ENCODE peak calls at places on chromosomes 1 and 21, in eight cellular contexts. X is astrocyte, E is transverse colon, Z is endothelial cell, C is adrenal gland, G is tibial nerve, N is PC-3, H is WTC11. I is an unnamed sample.

GRCh38 chr21:32538147-32538792 is 47.1 kb downstream of the TCP10L start:
- DNase-seq in N (no peak), Z (no peak), X (no peak), C (no peak), E (no peak), H (no peak), G (no peak), I (peak; percentile 53)

GRCh38 chr1:209674957-209675566 is at the start of gene G0S2:
- DNase-seq in Z (peak; percentile 28), C (peak; percentile 94), G (peak; percentile 12), X (peak; percentile 29), H (peak; percentile 63), N (peak; percentile 96), E (peak; percentile 79), I (no peak)

GRCh38 chr1:30819244-30819571 is 61.6 kb upstream of the LAPTM5 start:
- DNase-seq in E (no peak), H (no peak), G (no peak), C (no peak), Z (no peak), X (no peak), N (no peak), I (no peak)

GRCh38 chr1:209688746-209689234 is 13.6 kb downstream of the G0S2 start:
- DNase-seq in N (peak; percentile 84), Z (no peak), H (no peak), E (no peak), G (no peak), C (no peak), X (peak; percentile 51), I (no peak)

GRCh38 chr1:112322018-112322417 is 74.0 kb upstream of the CTTNBP2NL start:
- DNase-seq in N (no peak), Z (no peak), X (no peak), G (no peak), C (peak; percentile 58), H (no peak), E (no peak), I (no peak)

GRCh38 chr1:116766616-116767469 is 12.6 kb downstream of the CD2 start:
- DNase-seq in N (no peak), E (no peak), X (no peak), Z (no peak), H (no peak), C (no peak), G (no peak), I (no peak)

GRCh38 chr1:173175514-173176146 is 31.5 kb downstream of the TNFSF4 start:
- DNase-seq in Z (no peak), E (no peak), X (peak; percentile 39), C (no peak), H (no peak), G (no peak), N (peak; percentile 35), I (no peak)

GRCh38 chr1:156399355-156400125 is 30.5 kb downstream of the RHBG start:
- DNase-seq in H (no peak), X (no peak), G (no peak), E (no peak), C (no peak), N (no peak), Z (no peak), I (no peak)

GRCh38 chr21:26826801-26827200 is 18.4 kb downstream of the ADAMTS1 start:
- DNase-seq in C (no peak), E (no peak), X (no peak), N (no peak), H (no peak), G (no peak), Z (no peak), I (no peak)

GRCh38 chr1:117632269-117633067 is 26.6 kb downstream of the TENT5C start:
- DNase-seq in C (no peak), G (no peak), Z (no peak), E (peak; percentile 61), X (no peak), H (no peak), N (peak; percentile 78), I (no peak)

GRCh38 chr1:6329851-6330250 is 63.7 kb downstream of the ACOT7 start:
- DNase-seq in Z (no peak), X (peak; percentile 54), H (no peak), N (no peak), G (no peak), C (no peak), E (no peak), I (no peak)

DNA sequence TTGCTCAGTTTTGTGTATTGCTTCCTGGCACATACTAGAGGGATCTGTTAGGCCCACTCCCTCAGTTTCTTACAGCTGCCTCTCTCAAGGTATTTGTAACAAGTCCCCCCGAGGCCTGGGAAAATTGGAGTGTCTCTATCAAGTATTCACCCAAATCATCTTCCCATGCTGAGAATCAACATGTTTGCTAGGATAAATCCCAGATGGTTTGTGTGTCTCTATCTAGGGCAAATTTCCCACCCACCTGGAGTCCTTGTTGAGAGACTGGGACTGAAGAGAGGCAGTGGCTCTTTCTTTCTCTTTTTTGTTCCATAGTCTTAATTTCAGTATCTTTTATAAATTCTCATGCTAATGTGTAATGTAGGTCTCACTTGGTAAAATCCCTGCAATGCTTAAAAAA is 58.0 kb downstream of the OLFM3 start:
- DNase-seq in E (no peak), X (no peak), Z (no peak), G (no peak), C (no peak), N (no peak), H (no peak), I (no peak)
- TF ChIP-seq CTCF in E (no peak), X (no peak), Z (no peak), G (no peak), C (no peak), N (no peak), H (no peak), I (no peak)

GRCh38 chr1:203628185-203628996 is 1.8 kb downstream of the ATP2B4 start:
- DNase-seq in G (peak; percentile 31), C (peak; percentile 69), E (peak; percentile 47), Z (peak; percentile 66), N (no peak), H (peak; percentile 81), X (no peak), I (no peak)
- TF ChIP-seq CTCF in G (peak; percentile 17), C (no peak), E (no peak), Z (no peak), N (no peak), H (no peak), X (no peak), I (no peak)

GRCh38 chr1:3069491-3070303 is 694 bp downstream of the PRDM16 start:
- DNase-seq in N (peak; percentile 40), H (peak; percentile 51), E (peak; percentile 22), G (peak; percentile 30), C (no peak), X (peak; percentile 63), Z (peak; percentile 51), I (no peak)

GRCh38 chr1:3070304-3070653 is 1.3 kb downstream of the PRDM16 start:
- DNase-seq in C (no peak), E (no peak), X (no peak), G (no peak), N (no peak), Z (no peak), H (no peak), I (no peak)

GRCh38 chr1:3072178-3072947 is 3.4 kb downstream of the PRDM16 start:
- DNase-seq in X (peak; percentile 9), Z (no peak), C (no peak), N (no peak), E (no peak), H (peak; percentile 46), G (no peak), I (no peak)

GRCh38 chr1:3071507-3072177 is 2.6 kb downstream of the PRDM16 start:
- DNase-seq in H (no peak), G (no peak), Z (no peak), N (no peak), X (no peak), C (no peak), E (no peak), I (no peak)

DNA sequence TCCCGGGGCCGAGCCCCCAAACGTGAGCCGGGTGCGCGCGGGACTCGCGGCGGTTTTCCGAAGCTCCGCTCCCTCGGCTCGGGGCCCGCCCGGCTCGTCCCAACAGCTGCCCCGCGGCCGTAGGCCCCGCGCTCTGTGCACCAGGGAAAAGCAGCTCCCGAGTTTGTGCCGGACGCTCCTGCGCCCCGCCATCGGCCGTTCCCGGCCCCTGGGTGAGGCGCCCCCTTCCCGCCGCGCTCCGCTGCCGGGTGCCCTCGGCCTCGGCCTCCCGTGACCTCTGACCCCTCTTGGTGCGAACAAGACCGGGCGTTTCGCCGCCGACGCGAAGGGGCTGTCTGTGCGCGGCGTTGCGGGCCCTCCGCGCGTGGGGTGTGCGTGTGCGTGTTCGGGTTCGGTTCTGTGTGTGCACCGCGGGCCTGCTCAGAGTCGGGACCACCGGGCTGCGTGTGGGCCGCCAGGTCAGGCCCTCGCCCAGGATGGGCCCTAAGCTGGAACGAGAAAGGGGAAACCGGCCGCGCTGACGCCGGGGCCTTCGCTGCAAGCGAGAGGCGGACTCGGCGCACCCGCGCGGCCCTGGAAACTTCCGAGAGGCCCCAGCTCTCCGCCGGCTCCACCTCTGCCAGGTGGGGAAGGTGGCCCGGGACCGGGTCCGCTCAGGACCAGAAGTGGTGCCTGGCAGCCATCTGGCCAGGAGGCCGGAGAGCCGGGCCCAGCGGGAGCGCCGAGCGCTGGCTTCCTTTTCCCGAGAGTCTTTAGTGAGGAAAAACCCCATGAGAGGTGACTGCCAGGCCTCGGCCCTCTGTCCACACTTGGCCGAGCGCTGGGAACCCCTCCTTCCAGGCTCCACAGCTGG is 1.9 kb downstream of the PRDM16 start:
- DNase-seq in E (no peak), G (no peak), C (no peak), H (peak; percentile 53), N (no peak), Z (peak; percentile 33), X (no peak), I (no peak)
- TF ChIP-seq CTCF in E (no peak), G (no peak), C (no peak), H (no peak), N (no peak), Z (no peak), X (no peak), I (no peak)

GRCh38 chr1:9917901-9918300 is 7.8 kb upstream of the CTNNBIP1 start:
- DNase-seq in E (no peak), G (no peak), Z (no peak), X (no peak), H (no peak), C (no peak), N (no peak), I (no peak)
- TF ChIP-seq CTCF in E (no peak), G (no peak), Z (no peak), X (no peak), H (no peak), C (no peak), N (no peak), I (no peak)

DNA sequence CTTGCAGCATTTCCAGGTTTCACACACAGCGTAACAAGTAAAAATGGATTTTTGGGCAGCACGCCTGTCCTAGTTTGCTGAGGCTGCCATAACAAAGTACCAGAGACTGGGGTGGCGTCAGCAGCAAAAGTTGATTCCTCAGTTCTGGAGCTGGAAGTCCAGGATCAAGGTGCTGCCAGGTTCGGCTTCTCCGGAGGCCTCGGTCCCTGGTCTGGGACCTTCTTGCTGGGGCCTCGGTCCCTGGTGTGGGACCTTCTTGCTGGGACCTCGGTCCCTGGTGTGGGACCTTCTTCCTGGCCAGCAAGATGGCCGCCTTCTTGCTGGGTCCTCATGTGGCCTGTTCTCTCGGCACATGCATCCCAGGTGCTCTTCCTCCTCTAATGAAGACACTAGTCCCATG is 104.0 kb downstream of the PDE9A start:
- DNase-seq in N (no peak), E (no peak), H (no peak), X (no peak), G (no peak), C (no peak), Z (no peak), I (no peak)
- TF ChIP-seq CTCF in N (no peak), E (no peak), H (no peak), X (no peak), G (no peak), C (no peak), Z (no peak), I (no peak)

I was measured in natural killer cell.